ENCODE peak calls at places on chromosomes 12 and 14, in five cellular contexts. One of them, this sample, is unnamed.

GRCh38 chr12:117188121-117188665 is 2.1 kb downstream of the FBXO21 start:
- DNase-seq in IMR-90: no peak
- DNase-seq in glutamatergic neuron: no peak
- DNase-seq in lung: no peak
- DNase-seq in heart left ventricle: no peak
- DNase-seq in this sample: no peak

GRCh38 chr14:29724991-29725390 is 202.7 kb downstream of the PRKD1 start:
- DNase-seq in lung: peak; percentile 29
- DNase-seq in IMR-90: peak; percentile 63
- DNase-seq in glutamatergic neuron: no peak
- DNase-seq in heart left ventricle: no peak
- DNase-seq in this sample: peak; percentile 18

GRCh38 chr12:52389313-52390207 is 4.1 kb upstream of the KRT84 start:
- DNase-seq in lung: no peak
- DNase-seq in glutamatergic neuron: no peak
- DNase-seq in heart left ventricle: no peak
- DNase-seq in IMR-90: no peak
- DNase-seq in this sample: peak; percentile 22

GRCh38 chr14:37037636-37038387 is 134.6 kb downstream of the SLC25A21 start:
- DNase-seq in heart left ventricle: no peak
- DNase-seq in IMR-90: no peak
- DNase-seq in lung: no peak
- DNase-seq in glutamatergic neuron: no peak
- DNase-seq in this sample: no peak

GRCh38 chr12:127293507-127294310 is 973.3 kb upstream of the TMEM132C start:
- DNase-seq in glutamatergic neuron: peak; percentile 60
- DNase-seq in IMR-90: peak; percentile 33
- DNase-seq in lung: peak; percentile 42
- DNase-seq in heart left ventricle: peak; percentile 76
- DNase-seq in this sample: peak; percentile 76

GRCh38 chr14:74488788-74489397 is 4.2 kb downstream of the NPC2 start:
- DNase-seq in lung: no peak
- DNase-seq in heart left ventricle: no peak
- DNase-seq in IMR-90: peak; percentile 67
- DNase-seq in glutamatergic neuron: no peak
- DNase-seq in this sample: no peak

GRCh38 chr12:114691196-114691595 is 7.2 kb upstream of the TBX3 start:
- DNase-seq in lung: no peak
- DNase-seq in glutamatergic neuron: no peak
- DNase-seq in IMR-90: no peak
- DNase-seq in heart left ventricle: no peak
- DNase-seq in this sample: no peak

GRCh38 chr12:130463818-130464663 is 126.4 kb downstream of the PIWIL1 start:
- DNase-seq in lung: no peak
- DNase-seq in glutamatergic neuron: no peak
- DNase-seq in heart left ventricle: no peak
- DNase-seq in IMR-90: no peak
- DNase-seq in this sample: no peak

GRCh38 chr14:77738559-77739250 is 22.3 kb downstream of the SNW1 start:
- DNase-seq in glutamatergic neuron: no peak
- DNase-seq in heart left ventricle: no peak
- DNase-seq in lung: no peak
- DNase-seq in IMR-90: peak; percentile 45
- DNase-seq in this sample: no peak

GRCh38 chr12:99767809-99768208 is 120.3 kb downstream of the GARIN6 start:
- DNase-seq in glutamatergic neuron: no peak
- DNase-seq in lung: no peak
- DNase-seq in IMR-90: peak; percentile 11
- DNase-seq in heart left ventricle: no peak
- DNase-seq in this sample: no peak

GRCh38 chr12:79331870-79332269 is 358.9 kb downstream of the PAWR start:
- DNase-seq in glutamatergic neuron: no peak
- DNase-seq in IMR-90: peak; percentile 26
- DNase-seq in lung: no peak
- DNase-seq in heart left ventricle: no peak
- DNase-seq in this sample: no peak

GRCh38 chr12:42854826-42855225 is 265.3 kb upstream of the PRICKLE1 start:
- DNase-seq in glutamatergic neuron: no peak
- DNase-seq in heart left ventricle: no peak
- DNase-seq in IMR-90: no peak
- DNase-seq in lung: no peak
- DNase-seq in this sample: no peak

GRCh38 chr12:67070307-67070600 is 198.9 kb upstream of the CAND1 start:
- DNase-seq in glutamatergic neuron: no peak
- DNase-seq in lung: no peak
- DNase-seq in IMR-90: no peak
- DNase-seq in heart left ventricle: no peak
- DNase-seq in this sample: no peak

GRCh38 chr12:117968826-117969659 is at the start of gene KSR2:
- DNase-seq in glutamatergic neuron: peak; percentile 92
- DNase-seq in lung: peak; percentile 80
- DNase-seq in IMR-90: no peak
- DNase-seq in heart left ventricle: no peak
- DNase-seq in this sample: peak; percentile 80

GRCh38 chr12:70497508-70497907 is 131.4 kb downstream of the KCNMB4 start:
- DNase-seq in heart left ventricle: no peak
- DNase-seq in lung: no peak
- DNase-seq in glutamatergic neuron: no peak
- DNase-seq in IMR-90: no peak
- DNase-seq in this sample: no peak

GRCh38 chr12:104460973-104461693 is 4.4 kb downstream of the CHST11 start:
- DNase-seq in lung: no peak
- DNase-seq in IMR-90: no peak
- DNase-seq in glutamatergic neuron: no peak
- DNase-seq in heart left ventricle: no peak
- DNase-seq in this sample: no peak

GRCh38 chr14:61718039-61718438 is 22.7 kb downstream of the HIF1A start:
- DNase-seq in heart left ventricle: no peak
- DNase-seq in lung: no peak
- DNase-seq in glutamatergic neuron: no peak
- DNase-seq in IMR-90: no peak
- DNase-seq in this sample: no peak

DNA sequence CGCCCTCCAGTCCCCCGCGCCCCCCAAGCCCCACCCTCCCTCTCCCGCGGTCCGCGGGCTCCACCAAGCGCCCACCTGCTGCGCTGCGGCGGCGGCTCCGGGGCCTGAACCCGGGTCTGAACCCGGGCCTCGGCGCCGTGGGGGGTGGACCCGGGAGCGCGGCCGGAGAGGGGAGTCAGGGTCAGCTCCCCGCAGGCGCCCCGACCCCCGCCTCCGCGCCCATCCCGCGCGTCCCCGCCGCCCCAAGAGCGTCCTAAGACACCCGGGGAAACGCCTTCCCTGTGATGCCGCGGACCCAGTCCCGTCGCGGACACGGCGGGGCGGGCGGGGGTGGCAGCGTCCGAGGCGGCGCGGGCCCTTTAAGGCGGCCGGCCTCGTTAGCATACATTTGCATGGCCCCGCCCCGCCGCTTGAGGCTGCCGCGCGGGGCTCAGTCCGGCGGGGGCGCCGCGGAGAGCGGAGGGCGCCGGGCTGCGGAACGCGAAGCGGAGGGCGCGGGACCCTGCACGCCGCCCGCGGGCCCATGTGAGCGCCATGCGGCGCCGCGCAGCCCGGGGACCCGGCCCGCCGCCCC is at the start of gene MMP17:
- DNase-seq in heart left ventricle: peak; percentile 68
- DNase-seq in IMR-90: peak; percentile 55
- DNase-seq in glutamatergic neuron: peak; percentile 86
- DNase-seq in lung: no peak
- DNase-seq in this sample: peak; percentile 84
- TF ChIP-seq CTCF in heart left ventricle: no peak
- TF ChIP-seq CTCF in IMR-90: peak; percentile 15
- TF ChIP-seq CTCF in glutamatergic neuron: no peak
- TF ChIP-seq CTCF in lung: no peak
- TF ChIP-seq CTCF in this sample: no peak

GRCh38 chr12:132398386-132398991 is 69.1 kb upstream of the GALNT9 start:
- DNase-seq in lung: no peak
- DNase-seq in heart left ventricle: peak; percentile 42
- DNase-seq in IMR-90: no peak
- DNase-seq in glutamatergic neuron: no peak
- DNase-seq in this sample: no peak

GRCh38 chr12:132397934-132398385 is 68.6 kb upstream of the GALNT9 start:
- DNase-seq in lung: no peak
- DNase-seq in IMR-90: no peak
- DNase-seq in heart left ventricle: peak; percentile 20
- DNase-seq in glutamatergic neuron: no peak
- DNase-seq in this sample: no peak

GRCh38 chr12:132397152-132397933 is 68.0 kb upstream of the GALNT9 start:
- DNase-seq in lung: no peak
- DNase-seq in glutamatergic neuron: no peak
- DNase-seq in IMR-90: no peak
- DNase-seq in heart left ventricle: peak; percentile 34
- DNase-seq in this sample: no peak

GRCh38 chr12:132400011-132400641 is 70.7 kb upstream of the GALNT9 start:
- DNase-seq in lung: no peak
- DNase-seq in glutamatergic neuron: peak; percentile 28
- DNase-seq in IMR-90: no peak
- DNase-seq in heart left ventricle: peak; percentile 62
- DNase-seq in this sample: peak; percentile 50

DNA sequence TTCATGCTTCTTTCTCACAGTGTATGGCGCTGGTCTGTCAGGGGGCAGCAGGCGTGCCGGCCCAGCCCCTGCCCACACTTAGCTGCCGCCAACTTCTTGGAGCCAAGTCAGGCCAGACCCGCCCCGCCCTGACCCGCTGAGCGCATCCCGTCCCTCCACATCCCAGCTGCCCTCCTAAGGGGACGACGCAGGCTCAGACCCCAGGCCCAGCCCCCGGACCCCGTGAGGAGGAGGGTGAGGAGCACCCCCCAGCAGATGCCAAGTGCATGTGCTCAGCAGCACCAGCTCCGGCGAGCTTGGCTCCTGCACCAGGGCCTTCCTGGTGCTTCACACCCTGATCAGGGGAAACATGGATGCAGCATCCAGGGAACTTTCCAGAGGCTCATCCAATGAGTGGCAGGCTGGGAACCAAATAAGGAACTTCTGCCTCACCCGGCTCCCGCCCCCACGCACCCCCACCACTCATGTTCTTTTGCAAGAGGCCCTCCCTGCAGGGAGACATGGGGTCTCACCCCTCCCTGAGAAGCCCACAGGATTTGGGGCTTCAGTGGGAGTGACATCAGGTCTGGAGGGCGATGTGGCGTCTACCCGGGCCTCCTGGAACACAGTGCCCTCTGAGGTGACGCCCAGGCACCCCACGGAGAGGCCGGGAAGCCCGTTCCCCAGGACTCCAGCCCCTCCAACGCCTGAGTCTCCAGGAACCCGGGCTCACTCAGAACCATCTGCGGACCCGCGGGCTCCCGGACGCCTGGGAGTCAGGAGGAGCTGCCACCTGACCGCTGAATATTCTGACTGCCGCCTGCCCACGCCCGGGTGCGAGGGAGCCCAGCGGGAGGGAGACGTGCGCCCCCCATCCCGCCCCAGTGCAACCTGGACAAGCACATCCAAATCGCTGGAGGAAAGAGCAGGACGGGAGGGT is 70.0 kb upstream of the GALNT9 start:
- DNase-seq in lung: no peak
- DNase-seq in glutamatergic neuron: no peak
- DNase-seq in IMR-90: no peak
- DNase-seq in heart left ventricle: peak; percentile 31
- DNase-seq in this sample: no peak
- TF ChIP-seq CTCF in lung: no peak
- TF ChIP-seq CTCF in glutamatergic neuron: no peak
- TF ChIP-seq CTCF in IMR-90: no peak
- TF ChIP-seq CTCF in heart left ventricle: no peak
- TF ChIP-seq CTCF in this sample: no peak

GRCh38 chr12:32483499-32483898 is 84.1 kb downstream of the FGD4 start:
- DNase-seq in lung: no peak
- DNase-seq in heart left ventricle: no peak
- DNase-seq in IMR-90: no peak
- DNase-seq in glutamatergic neuron: no peak
- DNase-seq in this sample: no peak
- TF ChIP-seq CTCF in lung: no peak
- TF ChIP-seq CTCF in heart left ventricle: no peak
- TF ChIP-seq CTCF in IMR-90: no peak
- TF ChIP-seq CTCF in glutamatergic neuron: no peak
- TF ChIP-seq CTCF in this sample: no peak

GRCh38 chr12:45336762-45337596 is 121.1 kb downstream of the ANO6 start:
- DNase-seq in IMR-90: peak; percentile 98
- DNase-seq in heart left ventricle: no peak
- DNase-seq in lung: no peak
- DNase-seq in glutamatergic neuron: no peak
- DNase-seq in this sample: no peak
- TF ChIP-seq CTCF in IMR-90: no peak
- TF ChIP-seq CTCF in heart left ventricle: no peak
- TF ChIP-seq CTCF in lung: no peak
- TF ChIP-seq CTCF in glutamatergic neuron: no peak
- TF ChIP-seq CTCF in this sample: no peak

This sample was measured in nephron progenitor cell.